ENCODE peak calls at places on chromosomes 6 and 20, in five cellular contexts. R is iPS-NIHi11; Q is AG20443; Y is memory B cell; L is activated T-cell treated with anti-CD3 and anti-CD28 coated beads, Interleukin-2, amount 50 U/mL, for 72 hours. K is an unnamed sample.

GRCh38 chr6:39821739-39822532 is 29.8 kb downstream of the DAAM2 start:
- DNase-seq in L (no peak), Y (no peak), Q (peak; percentile 63), R (no peak), K (no peak)

GRCh38 chr6:14734416-14735340 is 511.2 kb upstream of the JARID2 start:
- DNase-seq in L (peak; percentile 72), R (no peak), Y (peak; percentile 60), Q (peak; percentile 51), K (peak; percentile 9)

GRCh38 chr6:89797317-89797716 is 22.3 kb downstream of the MDN1 start:
- DNase-seq in Q (peak; percentile 15), L (no peak), Y (no peak), R (no peak), K (peak; percentile 56)

GRCh38 chr20:36214684-36215256 is 21.5 kb upstream of the AAR2 start:
- DNase-seq in L (peak; percentile 6), Q (peak; percentile 57), Y (no peak), R (peak; percentile 77), K (no peak)

GRCh38 chr6:92942549-92942948 is 476.8 kb downstream of the EPHA7 start:
- DNase-seq in Y (no peak), R (no peak), Q (no peak), L (no peak), K (no peak)

GRCh38 chr6:167898673-167899311 is 72.1 kb downstream of the AFDN start:
- DNase-seq in L (no peak), Q (peak; percentile 30), Y (no peak), R (peak; percentile 15), K (no peak)

GRCh38 chr20:10414982-10415650 is 18.9 kb downstream of the MKKS start:
- DNase-seq in L (no peak), Y (no peak), R (peak; percentile 14), Q (peak; percentile 9), K (no peak)

GRCh38 chr6:139376604-139377218 is 2.3 kb upstream of the CITED2 start:
- DNase-seq in R (peak; percentile 45), L (no peak), Q (peak; percentile 49), Y (no peak), K (no peak)

GRCh38 chr6:133991096-133991593 is 38.1 kb downstream of the TBPL1 start:
- DNase-seq in Q (peak; percentile 56), Y (no peak), R (no peak), L (no peak), K (peak; percentile 44)

GRCh38 chr6:1536526-1537429 is 72.9 kb upstream of the FOXC1 start:
- DNase-seq in Y (no peak), Q (no peak), R (no peak), L (no peak), K (no peak)

GRCh38 chr6:56693246-56693607 is 50.5 kb upstream of the DST start:
- DNase-seq in R (no peak), Q (peak; percentile 69), Y (no peak), L (no peak), K (peak; percentile 81)

GRCh38 chr6:37620519-37620918 is 77.2 kb downstream of the MDGA1 start:
- DNase-seq in Q (no peak), Y (no peak), L (no peak), R (no peak), K (no peak)

GRCh38 chr6:42073287-42073686 is 23.0 kb downstream of the TAF8 start:
- DNase-seq in R (no peak), L (no peak), Q (no peak), Y (no peak), K (no peak)

GRCh38 chr6:110491644-110492317 is 15.4 kb upstream of the SLC22A16 start:
- DNase-seq in Q (no peak), R (peak; percentile 24), Y (no peak), L (no peak), K (peak; percentile 53)

GRCh38 chr20:13671500-13672288 is 33.0 kb upstream of the TASP1 start:
- DNase-seq in Q (peak; percentile 82), L (no peak), R (no peak), Y (no peak), K (peak; percentile 90)